ENCODE peak calls at places on chromosomes 4 and X, in four cellular contexts. One of them, this sample, is unnamed.

GRCh38 chrX:79156818-79157217 is 12.3 kb downstream of the GPR174 start:
- DNase-seq in mesenchymal stem cell: no peak
- DNase-seq in trophoblast cell: no peak
- DNase-seq in IMR-90: no peak
- DNase-seq in this sample: no peak

GRCh38 chr4:53576676-53577372 is 14.5 kb downstream of the LNX1 start:
- DNase-seq in IMR-90: peak
- DNase-seq in trophoblast cell: peak
- DNase-seq in mesenchymal stem cell: peak
- DNase-seq in this sample: no peak

GRCh38 chrX:79365591-79365990 is 1.5 kb downstream of the ITM2A start:
- DNase-seq in trophoblast cell: no peak
- DNase-seq in IMR-90: no peak
- DNase-seq in mesenchymal stem cell: no peak
- DNase-seq in this sample: no peak

GRCh38 chr4:149057594-149057993 is 615.4 kb upstream of the NR3C2 start:
- DNase-seq in trophoblast cell: no peak
- DNase-seq in mesenchymal stem cell: no peak
- DNase-seq in IMR-90: no peak
- DNase-seq in this sample: no peak

GRCh38 chr4:150090836-150091235 is 12.6 kb downstream of the DCLK2 start:
- DNase-seq in trophoblast cell: peak
- DNase-seq in IMR-90: peak
- DNase-seq in mesenchymal stem cell: peak
- DNase-seq in this sample: no peak

GRCh38 chr4:40648141-40648540 is 18.5 kb upstream of the RBM47 start:
- DNase-seq in mesenchymal stem cell: no peak
- DNase-seq in IMR-90: no peak
- DNase-seq in trophoblast cell: no peak
- DNase-seq in this sample: no peak

GRCh38 chr4:74623041-74623440 is 171.3 kb downstream of the BTC start:
- DNase-seq in mesenchymal stem cell: peak
- DNase-seq in trophoblast cell: peak
- DNase-seq in IMR-90: peak
- DNase-seq in this sample: no peak

GRCh38 chr4:100294356-100294755 is 104.1 kb upstream of the DDIT4L start:
- DNase-seq in trophoblast cell: peak
- DNase-seq in IMR-90: peak
- DNase-seq in mesenchymal stem cell: no peak
- DNase-seq in this sample: no peak

GRCh38 chr4:91826186-91826585 is 477.6 kb upstream of the GRID2 start:
- DNase-seq in mesenchymal stem cell: peak
- DNase-seq in IMR-90: no peak
- DNase-seq in trophoblast cell: peak
- DNase-seq in this sample: no peak

GRCh38 chr4:144611850-144612249 is 34.1 kb upstream of the HHIP start:
- DNase-seq in mesenchymal stem cell: peak
- DNase-seq in IMR-90: peak
- DNase-seq in trophoblast cell: peak
- DNase-seq in this sample: peak

GRCh38 chr4:11765849-11766453 is 337.3 kb upstream of the HS3ST1 start:
- DNase-seq in mesenchymal stem cell: peak
- DNase-seq in IMR-90: peak
- DNase-seq in trophoblast cell: peak
- DNase-seq in this sample: peak

GRCh38 chr4:5754529-5754881 is 43.5 kb downstream of the EVC start:
- DNase-seq in trophoblast cell: no peak
- DNase-seq in mesenchymal stem cell: no peak
- DNase-seq in IMR-90: no peak
- DNase-seq in this sample: no peak

GRCh38 chr4:90127223-90127705 is at the start of gene CCSER1:
- DNase-seq in IMR-90: peak
- DNase-seq in mesenchymal stem cell: peak
- DNase-seq in trophoblast cell: peak
- DNase-seq in this sample: peak

GRCh38 chr4:177108708-177109107 is 201.0 kb upstream of the NEIL3 start:
- DNase-seq in mesenchymal stem cell: peak
- DNase-seq in IMR-90: peak
- DNase-seq in trophoblast cell: no peak
- DNase-seq in this sample: no peak

GRCh38 chr4:78845469-78845868 is 69.3 kb downstream of the BMP2K start:
- DNase-seq in trophoblast cell: no peak
- DNase-seq in IMR-90: no peak
- DNase-seq in mesenchymal stem cell: no peak
- DNase-seq in this sample: no peak

GRCh38 chrX:16089086-16089485 is 34.3 kb upstream of the GRPR start:
- DNase-seq in trophoblast cell: no peak
- DNase-seq in mesenchymal stem cell: peak
- DNase-seq in IMR-90: no peak
- DNase-seq in this sample: no peak

GRCh38 chr4:55742655-55743191 is 76.9 kb upstream of the EXOC1L start:
- DNase-seq in mesenchymal stem cell: peak
- DNase-seq in trophoblast cell: peak
- DNase-seq in IMR-90: peak
- DNase-seq in this sample: no peak

GRCh38 chrX:32421266-32421665 is 790.1 kb downstream of the DMD start:
- DNase-seq in mesenchymal stem cell: peak
- DNase-seq in trophoblast cell: no peak
- DNase-seq in IMR-90: peak
- DNase-seq in this sample: no peak

GRCh38 chr4:165873298-165874071 is 448 bp downstream of the TLL1 start:
- DNase-seq in IMR-90: no peak
- DNase-seq in trophoblast cell: peak
- DNase-seq in mesenchymal stem cell: peak
- DNase-seq in this sample: peak

GRCh38 chr4:107115185-107115847 is 79.2 kb upstream of the DKK2 start:
- DNase-seq in mesenchymal stem cell: no peak
- DNase-seq in IMR-90: no peak
- DNase-seq in trophoblast cell: no peak
- DNase-seq in this sample: no peak

GRCh38 chrX:25015486-25016360 is at the start of gene ARX:
- DNase-seq in IMR-90: peak
- DNase-seq in mesenchymal stem cell: peak
- DNase-seq in trophoblast cell: peak
- DNase-seq in this sample: peak

GRCh38 chr4:137541181-137541580 is 8.9 kb upstream of the PCDH18 start:
- DNase-seq in mesenchymal stem cell: no peak
- DNase-seq in IMR-90: no peak
- DNase-seq in trophoblast cell: no peak
- DNase-seq in this sample: no peak

GRCh38 chr4:99863804-99864203 is 30.4 kb downstream of the LAMTOR3 start:
- DNase-seq in trophoblast cell: peak
- DNase-seq in IMR-90: peak
- DNase-seq in mesenchymal stem cell: peak
- DNase-seq in this sample: no peak

GRCh38 chrX:110741213-110741796 is 54.3 kb downstream of the CHRDL1 start:
- DNase-seq in mesenchymal stem cell: peak
- DNase-seq in IMR-90: peak
- DNase-seq in trophoblast cell: peak
- DNase-seq in this sample: peak

GRCh38 chrX:134753185-134754008 is 95.1 kb upstream of the PLAC1 start:
- DNase-seq in IMR-90: peak
- DNase-seq in trophoblast cell: peak
- DNase-seq in mesenchymal stem cell: peak
- DNase-seq in this sample: no peak

GRCh38 chr4:5636766-5637670 is 71.3 kb downstream of the EVC2 start:
- DNase-seq in trophoblast cell: no peak
- DNase-seq in mesenchymal stem cell: no peak
- DNase-seq in IMR-90: no peak
- DNase-seq in this sample: no peak

GRCh38 chrX:129877401-129877800 is 28.6 kb upstream of the UTP14A start:
- DNase-seq in IMR-90: no peak
- DNase-seq in mesenchymal stem cell: no peak
- DNase-seq in trophoblast cell: peak
- DNase-seq in this sample: no peak

GRCh38 chrX:129875669-129876068 is 30.3 kb upstream of the UTP14A start:
- DNase-seq in mesenchymal stem cell: peak
- DNase-seq in trophoblast cell: peak
- DNase-seq in IMR-90: peak
- DNase-seq in this sample: no peak

GRCh38 chrX:129872524-129872923 is 28.8 kb upstream of the ZDHHC9 start:
- DNase-seq in mesenchymal stem cell: no peak
- DNase-seq in IMR-90: no peak
- DNase-seq in trophoblast cell: no peak
- DNase-seq in this sample: no peak

GRCh38 chrX:129876734-129877395 is 29.1 kb upstream of the UTP14A start:
- DNase-seq in IMR-90: peak
- DNase-seq in trophoblast cell: peak
- DNase-seq in mesenchymal stem cell: peak
- DNase-seq in this sample: peak
- H2BK5ac ChIP-seq in IMR-90: no peak
- H2BK5ac ChIP-seq in trophoblast cell: no peak
- H2BK5ac ChIP-seq in mesenchymal stem cell: no peak
- H2BK5ac ChIP-seq in this sample: no peak

GRCh38 chr4:2790583-2791517 is 2.0 kb upstream of the SH3BP2 start:
- DNase-seq in mesenchymal stem cell: no peak
- DNase-seq in IMR-90: no peak
- DNase-seq in trophoblast cell: peak
- DNase-seq in this sample: no peak

GRCh38 chr4:2791518-2792395 is 1.1 kb upstream of the SH3BP2 start:
- DNase-seq in mesenchymal stem cell: no peak
- DNase-seq in trophoblast cell: no peak
- DNase-seq in IMR-90: no peak
- DNase-seq in this sample: no peak

GRCh38 chr4:2788532-2789103 is 4.3 kb upstream of the SH3BP2 start:
- DNase-seq in mesenchymal stem cell: no peak
- DNase-seq in trophoblast cell: no peak
- DNase-seq in IMR-90: peak
- DNase-seq in this sample: peak

GRCh38 chr4:2789351-2789750 is 3.5 kb upstream of the SH3BP2 start:
- DNase-seq in mesenchymal stem cell: no peak
- DNase-seq in trophoblast cell: no peak
- DNase-seq in IMR-90: no peak
- DNase-seq in this sample: no peak

GRCh38 chr4:2789801-2790582 is 2.9 kb upstream of the SH3BP2 start:
- DNase-seq in IMR-90: no peak
- DNase-seq in trophoblast cell: no peak
- DNase-seq in mesenchymal stem cell: no peak
- DNase-seq in this sample: no peak
- H3K14ac ChIP-seq in IMR-90: no peak
- H3K14ac ChIP-seq in trophoblast cell: no peak
- H3K14ac ChIP-seq in mesenchymal stem cell: no peak
- H3K14ac ChIP-seq in this sample: no peak

DNA sequence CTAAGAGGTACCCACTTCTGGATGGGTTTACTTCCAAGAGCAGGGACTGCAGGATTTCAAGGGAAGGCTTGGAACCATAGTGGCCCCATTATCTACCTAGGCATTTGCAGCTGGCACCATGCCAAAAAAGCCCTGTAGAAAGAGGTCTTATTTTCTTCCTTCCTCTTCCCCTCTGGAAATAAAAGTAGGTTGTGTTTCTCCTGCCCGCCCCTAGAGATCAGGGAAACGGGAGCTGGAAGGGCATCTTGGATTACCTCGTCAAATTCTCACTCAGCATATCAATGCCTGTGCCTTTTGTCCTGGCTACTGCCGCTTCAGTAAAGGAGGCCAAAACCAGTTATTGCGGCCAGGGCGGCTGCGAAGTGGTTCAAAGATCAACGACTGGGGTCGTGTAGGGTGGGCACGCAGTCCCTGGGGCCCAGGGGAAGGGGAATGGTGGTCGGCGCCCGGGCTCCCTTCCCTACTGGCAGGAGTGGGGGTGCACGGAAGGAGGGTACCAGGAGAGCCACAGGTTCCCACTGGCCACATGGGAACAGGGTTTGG is 1.5 kb downstream of the SCD5 start:
- DNase-seq in trophoblast cell: peak
- DNase-seq in mesenchymal stem cell: peak
- DNase-seq in IMR-90: no peak
- DNase-seq in this sample: peak
- H4K8ac ChIP-seq in trophoblast cell: no peak
- H4K8ac ChIP-seq in mesenchymal stem cell: no peak
- H4K8ac ChIP-seq in IMR-90: no peak
- H4K8ac ChIP-seq in this sample: no peak

GRCh38 chrX:568341-568740 is 62.2 kb upstream of the SHOX start:
- DNase-seq in trophoblast cell: no peak
- DNase-seq in IMR-90: no peak
- DNase-seq in mesenchymal stem cell: no peak
- DNase-seq in this sample: no peak
- H2BK5ac ChIP-seq in trophoblast cell: no peak
- H2BK5ac ChIP-seq in IMR-90: no peak
- H2BK5ac ChIP-seq in mesenchymal stem cell: no peak
- H2BK5ac ChIP-seq in this sample: no peak

GRCh38 chr4:182807346-182807745 is 109.8 kb downstream of the DCTD start:
- DNase-seq in IMR-90: no peak
- DNase-seq in mesenchymal stem cell: peak
- DNase-seq in trophoblast cell: no peak
- DNase-seq in this sample: no peak
- H3K14ac ChIP-seq in IMR-90: no peak
- H3K14ac ChIP-seq in mesenchymal stem cell: no peak
- H3K14ac ChIP-seq in trophoblast cell: no peak
- H3K14ac ChIP-seq in this sample: no peak

GRCh38 chrX:71475906-71476305 is 57.0 kb upstream of the OGT start:
- DNase-seq in mesenchymal stem cell: no peak
- DNase-seq in trophoblast cell: no peak
- DNase-seq in IMR-90: no peak
- DNase-seq in this sample: no peak
- H4K8ac ChIP-seq in mesenchymal stem cell: no peak
- H4K8ac ChIP-seq in trophoblast cell: no peak
- H4K8ac ChIP-seq in IMR-90: no peak
- H4K8ac ChIP-seq in this sample: no peak

GRCh38 chrX:55908685-55909212 is 191.2 kb downstream of the RRAGB start:
- DNase-seq in mesenchymal stem cell: peak
- DNase-seq in IMR-90: no peak
- DNase-seq in trophoblast cell: peak
- DNase-seq in this sample: peak
- H2BK5ac ChIP-seq in mesenchymal stem cell: no peak
- H2BK5ac ChIP-seq in IMR-90: no peak
- H2BK5ac ChIP-seq in trophoblast cell: peak
- H2BK5ac ChIP-seq in this sample: no peak